ENCODE peak calls at places on chromosomes 11 and 22, in six cellular contexts. U is HCT116; O is stimulated activated naive CD4-positive, alpha-beta T cell; R is small intestine; J is NCI-H1436; P is Peyer's patch. B is an unnamed sample.
A peak's percentile ranks its signal among the peaks of the same experiment; 100 is the strongest.

GRCh38 chr11:45208135-45208534 is 61.7 kb downstream of the PRDM11 start:
- DNase-seq in O (no peak), P (no peak), R (peak; percentile 17), U (no peak), J (peak; percentile 20), B (no peak)

GRCh38 chr22:26890870-26891269 is 233.5 kb downstream of the MIAT start:
- DNase-seq in J (no peak), U (peak; percentile 0), O (no peak), P (no peak), R (no peak), B (no peak)

GRCh38 chr11:124402326-124402922 is 3.6 kb upstream of the OR8B3 start:
- DNase-seq in O (no peak), J (no peak), P (peak; percentile 80), U (peak; percentile 60), R (peak; percentile 51), B (peak; percentile 50)

GRCh38 chr11:118631510-118631909 is 24.1 kb downstream of the PHLDB1 start:
- DNase-seq in R (peak; percentile 55), O (no peak), J (no peak), U (no peak), P (no peak), B (no peak)

GRCh38 chr22:23237201-23237798 is 57.0 kb downstream of the BCR start:
- DNase-seq in O (no peak), R (no peak), J (peak; percentile 33), U (no peak), P (no peak), B (no peak)

GRCh38 chr11:103958475-103959215 is 77.8 kb upstream of the DDI1 start:
- DNase-seq in U (no peak), R (no peak), P (no peak), J (no peak), O (no peak), B (no peak)

GRCh38 chr22:35152316-35152715 is 86.4 kb downstream of the ISX start:
- DNase-seq in J (no peak), U (no peak), R (no peak), O (no peak), P (no peak), B (no peak)

GRCh38 chr11:27158763-27159679 is 118.4 kb downstream of the BBOX1 start:
- DNase-seq in P (peak; percentile 72), O (no peak), J (peak; percentile 30), R (peak; percentile 70), U (peak; percentile 58), B (peak; percentile 78)

GRCh38 chr11:110128161-110128560 is 35.0 kb downstream of the ZC3H12C start:
- DNase-seq in R (no peak), U (no peak), P (no peak), O (no peak), J (no peak), B (no peak)

GRCh38 chr22:39897841-39898240 is 3.0 kb upstream of the GRAP2 start:
- DNase-seq in P (no peak), R (no peak), U (no peak), J (no peak), O (no peak), B (no peak)

GRCh38 chr11:80783561-80783960 is 1342.7 kb upstream of the TENM4 start:
- DNase-seq in U (no peak), R (peak; percentile 9), O (no peak), J (no peak), P (no peak), B (no peak)

GRCh38 chr11:125110996-125111340 is 458 bp downstream of the TMEM218 start:
- DNase-seq in P (peak; percentile 50), R (no peak), J (no peak), U (no peak), O (no peak), B (peak; percentile 53)

GRCh38 chr11:11981840-11982239 is 26.6 kb downstream of the DKK3 start:
- DNase-seq in U (no peak), R (no peak), P (no peak), J (no peak), O (no peak), B (no peak)

GRCh38 chr11:128532016-128532570 is 55.3 kb downstream of the ETS1 start:
- DNase-seq in J (no peak), P (no peak), R (no peak), O (no peak), U (no peak), B (no peak)

GRCh38 chr22:42655693-42656092 is 6.5 kb upstream of the CYB5R3 start:
- DNase-seq in U (no peak), R (no peak), J (peak; percentile 80), P (peak; percentile 91), O (no peak), B (peak; percentile 46)

GRCh38 chr11:73199446-73199845 is 18.6 kb upstream of the P2RY2 start:
- DNase-seq in U (no peak), R (no peak), P (no peak), O (no peak), J (no peak), B (no peak)

GRCh38 chr11:117668291-117668690 is 128.7 kb downstream of the DSCAML1 start:
- DNase-seq in P (no peak), R (no peak), J (no peak), O (no peak), U (no peak), B (no peak)

GRCh38 chr11:55966391-55966790 is 3.4 kb downstream of the OR10AG1 start:
- DNase-seq in J (no peak), O (no peak), U (no peak), R (no peak), P (no peak), B (no peak)

GRCh38 chr11:282630-283360 is 4.6 kb downstream of the NLRP6 start:
- DNase-seq in P (peak; percentile 69), J (no peak), R (peak; percentile 69), U (no peak), O (no peak), B (no peak)

GRCh38 chr11:13327421-13327820 is 49.8 kb downstream of the BMAL1 start:
- DNase-seq in P (peak; percentile 10), R (no peak), O (no peak), U (no peak), J (peak; percentile 13), B (no peak)

GRCh38 chr11:128428876-128429416 is 158.4 kb downstream of the ETS1 start:
- DNase-seq in R (no peak), O (no peak), J (no peak), U (no peak), P (no peak), B (no peak)

GRCh38 chr22:17266261-17266971 is 47.2 kb upstream of the ADA2 start:
- DNase-seq in P (peak; percentile 74), U (no peak), O (no peak), J (peak; percentile 60), R (peak; percentile 84), B (peak; percentile 31)

GRCh38 chr22:48753752-48754517 is 1073.7 kb downstream of the BRD1 start:
- DNase-seq in U (no peak), J (no peak), R (no peak), O (no peak), P (peak; percentile 38), B (no peak)

GRCh38 chr11:6568191-6568918 is 35.1 kb downstream of the RRP8 start:
- DNase-seq in O (no peak), P (no peak), R (peak; percentile 25), U (no peak), J (no peak), B (no peak)

GRCh38 chr11:122668562-122669090 is 13.1 kb downstream of the UBASH3B start:
- DNase-seq in J (no peak), P (no peak), U (peak; percentile 34), R (peak; percentile 46), O (no peak), B (peak; percentile 11)

GRCh38 chr11:128827494-128827893 is 39.6 kb downstream of the KCNJ1 start:
- DNase-seq in P (no peak), U (no peak), J (no peak), O (no peak), R (no peak), B (no peak)